ENCODE peak calls at places on chromosome X, in six cellular contexts. K is stimulated activated CD8-positive, alpha-beta memory T cell treated with anti-CD3 and anti-CD28 coated beads, Interleukin-15, amount 100 ng/mL, for 24 hours; E is A172; Z is AG08395; R is activated CD4-positive, alpha-beta T cell treated with anti-CD3 and anti-CD28 coated beads for 24 hours; D is effector memory CD8-positive, alpha-beta T cell. V is an unnamed sample.

GRCh38 chrX:15525664-15526416 is 25.2 kb downstream of the BMX start:
- DNase-seq in R (no peak), D (no peak), K (no peak), E (no peak), Z (no peak), V (no peak)

GRCh38 chrX:136710324-136710951 is 62.5 kb downstream of the CD40LG start:
- DNase-seq in R (no peak), D (no peak), Z (no peak), E (peak), K (no peak), V (no peak)

GRCh38 chrX:53476371-53476770 is 42.2 kb upstream of the HSD17B10 start:
- DNase-seq in R (no peak), K (no peak), D (no peak), E (no peak), Z (no peak), V (no peak)

GRCh38 chrX:10015711-10016515 is 48.8 kb downstream of the CLDN34 start:
- DNase-seq in R (no peak), K (no peak), D (peak), Z (peak), E (no peak), V (no peak)

GRCh38 chrX:133323450-133323849 is 91.8 kb downstream of the GPC4 start:
- DNase-seq in E (no peak), Z (no peak), D (no peak), K (no peak), R (no peak), V (no peak)

GRCh38 chrX:19897087-19897486 is 9.7 kb upstream of the SH3KBP1 start:
- DNase-seq in D (no peak), K (no peak), Z (no peak), E (no peak), R (no peak), V (no peak)

GRCh38 chrX:39758791-39759525 is 338.8 kb downstream of the BCOR start:
- DNase-seq in Z (no peak), D (no peak), R (no peak), E (no peak), K (no peak), V (no peak)

GRCh38 chrX:143461616-143462015 is 55.7 kb downstream of the SPANXN3 start:
- DNase-seq in E (no peak), D (no peak), R (no peak), K (no peak), Z (no peak), V (no peak)

GRCh38 chrX:72243472-72243871 is 4.6 kb upstream of the ERCC6L start:
- DNase-seq in R (no peak), D (no peak), K (no peak), E (peak), Z (peak), V (peak)

GRCh38 chrX:100928660-100929613 is at the start of gene XKRX:
- DNase-seq in K (no peak), D (no peak), R (peak), Z (no peak), E (peak), V (no peak)

GRCh38 chrX:31397119-31397518 is 325.3 kb upstream of the FTHL17 start:
- DNase-seq in Z (peak), D (no peak), K (no peak), R (no peak), E (peak), V (peak)

GRCh38 chrX:72314881-72315280 is 9.2 kb upstream of the CITED1 start:
- DNase-seq in R (no peak), Z (no peak), D (no peak), K (no peak), E (no peak), V (no peak)

GRCh38 chrX:105191878-105192277 is 28.6 kb downstream of the TEX13A start:
- DNase-seq in Z (peak), D (no peak), K (no peak), R (no peak), E (no peak), V (no peak)

GRCh38 chrX:85244411-85245210 is 820 bp downstream of the ZNF711 start:
- DNase-seq in R (no peak), E (no peak), D (no peak), Z (no peak), K (no peak), V (no peak)

GRCh38 chrX:105765691-105766090 is 56.6 kb upstream of the NRK start:
- DNase-seq in E (no peak), R (no peak), D (no peak), K (no peak), Z (no peak), V (no peak)

GRCh38 chrX:155767101-155767878 is 113.9 kb upstream of the VAMP7 start:
- DNase-seq in R (no peak), D (no peak), Z (peak), K (no peak), E (peak), V (peak)

GRCh38 chrX:53494427-53494826 is 60.3 kb upstream of the HSD17B10 start:
- DNase-seq in E (no peak), D (no peak), Z (no peak), K (no peak), R (no peak), V (no peak)

GRCh38 chrX:34559325-34559724 is 97.8 kb downstream of the TMEM47 start:
- DNase-seq in Z (peak), E (peak), R (no peak), D (no peak), K (no peak), V (no peak)

GRCh38 chrX:23784487-23785301 is 1.7 kb downstream of the SAT1 start:
- DNase-seq in E (peak), R (no peak), K (no peak), Z (peak), D (no peak), V (peak)

GRCh38 chrX:54715621-54716020 is 82.4 kb downstream of the ITIH6 start:
- DNase-seq in Z (no peak), E (no peak), K (no peak), D (no peak), R (no peak), V (no peak)